ENCODE peak calls at places on chromosomes 12 and 14, in nine cellular contexts. P is lower leg skin, M is upper lobe of right lung, E is NB4, O is mucosa of descending colon, H is cardiac fibroblast, X is breast epithelium, N is neural progenitor cell, F is endodermal cell. C is an unnamed sample.

GRCh38 chr12:124398578-124399227 is 103.8 kb downstream of the RFLNA start:
- DNase-seq in P (peak; percentile 97), O (no peak), E (no peak), M (peak; percentile 73), F (no peak), X (no peak), N (no peak), H (peak; percentile 62), C (no peak)

GRCh38 chr12:57521475-57522018 is 1.1 kb upstream of the MBD6 start:
- DNase-seq in N (peak; percentile 78), H (peak; percentile 55), M (peak; percentile 77), P (peak; percentile 88), E (no peak), X (no peak), F (peak; percentile 88), O (peak; percentile 70), C (no peak)

GRCh38 chr12:131432532-131433260 is 278.2 kb upstream of the SFSWAP start:
- DNase-seq in F (peak; percentile 48), P (peak; percentile 12), X (no peak), N (peak; percentile 47), E (no peak), O (no peak), H (no peak), M (no peak), C (no peak)

GRCh38 chr12:47105914-47106674 is 26.3 kb upstream of the AMIGO2 start:
- DNase-seq in M (no peak), N (no peak), P (no peak), E (no peak), X (peak; percentile 82), O (peak; percentile 48), H (no peak), F (no peak), C (no peak)

GRCh38 chr12:117778656-117779055 is 190.1 kb downstream of the KSR2 start:
- DNase-seq in F (no peak), M (no peak), E (no peak), P (no peak), X (no peak), O (no peak), H (no peak), N (no peak), C (no peak)

GRCh38 chr14:70415788-70416187 is 1.1 kb downstream of the SYNJ2BP start:
- DNase-seq in N (no peak), E (no peak), P (no peak), M (no peak), X (no peak), H (no peak), O (no peak), F (no peak), C (no peak)

GRCh38 chr12:124921200-124922008 is 7.0 kb upstream of the UBC start:
- DNase-seq in H (peak; percentile 71), P (no peak), N (peak; percentile 69), O (peak; percentile 70), M (no peak), F (peak; percentile 91), X (peak; percentile 51), E (peak; percentile 97), C (no peak)

GRCh38 chr12:29350080-29350479 is 30.9 kb downstream of the ERGIC2 start:
- DNase-seq in H (peak; percentile 70), O (no peak), F (no peak), M (no peak), N (no peak), P (no peak), X (no peak), E (peak; percentile 25), C (no peak)

GRCh38 chr12:54173066-54173726 is 15.6 kb downstream of the SMUG1 start:
- DNase-seq in N (peak; percentile 80), O (peak; percentile 58), M (no peak), P (peak; percentile 89), F (peak; percentile 80), H (peak; percentile 17), E (peak; percentile 47), X (peak; percentile 59), C (no peak)

GRCh38 chr12:118302053-118302452 is 70.7 kb downstream of the TAOK3 start:
- DNase-seq in N (no peak), F (no peak), O (no peak), P (no peak), H (peak; percentile 45), E (no peak), M (no peak), X (no peak), C (no peak)

GRCh38 chr12:118714051-118714460 is 267.3 kb upstream of the SRRM4 start:
- DNase-seq in X (no peak), M (no peak), H (no peak), O (no peak), N (peak; percentile 85), E (peak; percentile 84), F (peak; percentile 86), P (peak; percentile 3), C (no peak)

GRCh38 chr12:4269279-4269991 is 4.1 kb upstream of the CCND2 start:
- DNase-seq in O (peak; percentile 91), M (peak; percentile 89), X (no peak), E (peak; percentile 92), H (peak; percentile 49), F (peak; percentile 98), P (peak; percentile 95), N (peak; percentile 84), C (no peak)
- TF ChIP-seq CTCF in O (no peak), M (peak; percentile 15), X (no peak), E (peak; percentile 10), H (no peak), F (peak; percentile 66), P (no peak), N (no peak), C (no peak)

GRCh38 chr12:120225852-120226640 is 25.1 kb upstream of the RPLP0 start:
- DNase-seq in H (no peak), M (peak; percentile 88), O (peak; percentile 88), F (no peak), P (no peak), X (no peak), N (no peak), E (no peak), C (no peak)
- TF ChIP-seq CTCF in H (no peak), M (peak; percentile 9), O (peak; percentile 16), F (peak; percentile 36), P (no peak), X (no peak), N (no peak), E (peak; percentile 16), C (no peak)

GRCh38 chr14:96797943-96798349 is 764 bp downstream of the VRK1 start:
- DNase-seq in F (no peak), N (no peak), X (no peak), O (no peak), E (peak; percentile 65), M (no peak), P (no peak), H (no peak), C (no peak)
- TF ChIP-seq CTCF in F (no peak), N (no peak), X (no peak), O (no peak), E (no peak), M (no peak), P (no peak), H (no peak), C (no peak)

GRCh38 chr14:77707355-77707723 is 484 bp downstream of the ALKBH1 start:
- DNase-seq in P (no peak), H (peak; percentile 51), E (peak; percentile 56), X (no peak), M (no peak), F (peak; percentile 63), O (peak; percentile 58), N (peak; percentile 54), C (no peak)
- TF ChIP-seq CTCF in P (no peak), H (peak; percentile 36), E (peak; percentile 14), X (no peak), M (no peak), F (peak; percentile 47), O (no peak), N (peak; percentile 40), C (peak; percentile 33)

DNA sequence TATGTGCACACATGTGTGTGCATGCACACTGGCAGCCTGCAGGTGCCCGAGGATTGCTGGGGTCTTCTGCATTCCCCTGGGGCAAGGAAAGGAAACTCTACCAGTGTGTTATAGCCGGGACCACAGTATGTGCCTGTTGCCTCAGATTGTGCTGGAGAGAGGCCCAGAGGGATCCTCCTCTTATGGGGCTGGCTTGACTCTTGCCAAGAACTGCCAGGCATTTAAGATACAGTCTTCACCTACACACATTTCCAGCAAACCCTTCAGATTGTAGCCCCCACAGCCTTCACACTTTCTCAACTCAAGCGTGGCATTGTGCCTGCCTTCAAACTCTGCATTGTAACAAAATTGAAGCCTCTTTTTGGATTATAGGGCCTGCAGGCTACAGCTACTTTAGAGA is 176.7 kb upstream of the DYRK2 start:
- DNase-seq in M (no peak), H (peak; percentile 57), O (no peak), E (no peak), N (no peak), F (no peak), P (no peak), X (no peak), C (no peak)
- TF ChIP-seq CTCF in M (no peak), H (no peak), O (no peak), E (no peak), N (no peak), F (no peak), P (no peak), X (no peak), C (no peak)

GRCh38 chr14:100173353-100173752 is 13.9 kb upstream of the DEGS2 start:
- DNase-seq in X (no peak), N (no peak), E (no peak), O (no peak), H (no peak), P (no peak), F (no peak), M (no peak), C (no peak)
- TF ChIP-seq CTCF in X (no peak), N (no peak), E (no peak), O (no peak), H (no peak), P (no peak), F (peak; percentile 37), M (no peak), C (no peak)

GRCh38 chr12:6620137-6620884 is 13.1 kb upstream of the CHD4 start:
- DNase-seq in F (peak; percentile 98), E (no peak), N (peak; percentile 92), M (peak; percentile 79), P (no peak), X (no peak), H (peak; percentile 72), O (no peak), C (no peak)
- TF ChIP-seq CTCF in F (peak; percentile 100), E (no peak), N (peak; percentile 70), M (peak; percentile 54), P (no peak), X (no peak), H (peak; percentile 62), O (no peak), C (no peak)

C was measured in D721Med.